ENCODE peak calls at places on chromosomes 4 and X, in four cellular contexts. Z is T-helper 2 cell, B is AG09309, E is mesenteric fat pad. F is an unnamed sample.

GRCh38 chr4:151555151-151555945 is 146.4 kb downstream of the FHIP1A start:
- DNase-seq in Z (no peak), E (no peak), B (no peak), F (no peak)

GRCh38 chrX:45274576-45274975 is 73.9 kb upstream of the DIPK2B start:
- DNase-seq in Z (no peak), B (no peak), E (no peak), F (peak)

GRCh38 chr4:38641796-38642195 is 22.2 kb upstream of the KLF3 start:
- DNase-seq in E (no peak), B (no peak), Z (no peak), F (no peak)

GRCh38 chr4:154314248-154314647 is 177.4 kb downstream of the DCHS2 start:
- DNase-seq in E (no peak), Z (no peak), B (peak), F (peak)

GRCh38 chrX:153884136-153885076 is 1.6 kb downstream of the L1CAM start:
- DNase-seq in Z (no peak), B (no peak), E (no peak), F (no peak)

GRCh38 chrX:8849462-8849861 is 48.3 kb upstream of the FAM9A start:
- DNase-seq in B (no peak), Z (no peak), E (no peak), F (no peak)

GRCh38 chrX:65668362-65669310 is 1.2 kb downstream of the MSN start:
- DNase-seq in Z (peak), E (no peak), B (peak), F (peak)

GRCh38 chrX:107712231-107713204 is 63.1 kb downstream of the TSC22D3 start:
- DNase-seq in Z (no peak), E (peak), B (no peak), F (peak)

GRCh38 chr4:143531368-143531767 is 17.9 kb downstream of the SMARCA5 start:
- DNase-seq in Z (no peak), E (no peak), B (no peak), F (no peak)

GRCh38 chr4:8862800-8863758 is 8.6 kb downstream of the HMX1 start:
- DNase-seq in Z (no peak), E (no peak), B (no peak), F (no peak)